ENCODE peak calls at places on chromosomes 7 and 10, in five cellular contexts. One of them, this sample, is unnamed.

GRCh38 chr7:43534110-43534509 is 48.8 kb upstream of the STK17A start:
- DNase-seq in H1: no peak
- DNase-seq in neuronal stem cell: no peak
- DNase-seq in mesendoderm: no peak
- DNase-seq in IMR-90: peak; percentile 69
- DNase-seq in this sample: no peak

GRCh38 chr7:40058636-40059035 is 75.8 kb downstream of the MPLKIP start:
- DNase-seq in H1: no peak
- DNase-seq in neuronal stem cell: no peak
- DNase-seq in mesendoderm: no peak
- DNase-seq in IMR-90: peak; percentile 4
- DNase-seq in this sample: no peak

GRCh38 chr10:119263966-119264621 is 56.7 kb downstream of the GRK5 start:
- DNase-seq in H1: no peak
- DNase-seq in neuronal stem cell: no peak
- DNase-seq in mesendoderm: no peak
- DNase-seq in IMR-90: no peak
- DNase-seq in this sample: no peak

GRCh38 chr10:76969366-76969990 is 668.1 kb downstream of the KCNMA1 start:
- DNase-seq in H1: no peak
- DNase-seq in neuronal stem cell: no peak
- DNase-seq in mesendoderm: no peak
- DNase-seq in IMR-90: no peak
- DNase-seq in this sample: no peak

GRCh38 chr7:127189885-127190284 is 62.9 kb downstream of the GRM8 start:
- DNase-seq in H1: no peak
- DNase-seq in neuronal stem cell: no peak
- DNase-seq in mesendoderm: peak; percentile 83
- DNase-seq in IMR-90: no peak
- DNase-seq in this sample: no peak

GRCh38 chr7:149050941-149051340 is 22.6 kb upstream of the PDIA4 start:
- DNase-seq in H1: no peak
- DNase-seq in neuronal stem cell: no peak
- DNase-seq in mesendoderm: no peak
- DNase-seq in IMR-90: peak; percentile 42
- DNase-seq in this sample: no peak

GRCh38 chr10:104762793-104763192 is 121.7 kb downstream of the SORCS3 start:
- DNase-seq in H1: no peak
- DNase-seq in neuronal stem cell: no peak
- DNase-seq in mesendoderm: no peak
- DNase-seq in IMR-90: no peak
- DNase-seq in this sample: no peak

GRCh38 chr10:28087675-28088351 is 88.9 kb upstream of the ODAD2 start:
- DNase-seq in H1: no peak
- DNase-seq in neuronal stem cell: no peak
- DNase-seq in mesendoderm: peak; percentile 32
- DNase-seq in IMR-90: peak; percentile 92
- DNase-seq in this sample: no peak

GRCh38 chr7:80905334-80905733 is 13.5 kb downstream of the SEMA3C start:
- DNase-seq in H1: no peak
- DNase-seq in neuronal stem cell: no peak
- DNase-seq in mesendoderm: no peak
- DNase-seq in IMR-90: no peak
- DNase-seq in this sample: no peak

GRCh38 chr7:7921830-7922229 is 46.8 kb upstream of the GLCCI1 start:
- DNase-seq in H1: no peak
- DNase-seq in neuronal stem cell: no peak
- DNase-seq in mesendoderm: peak; percentile 7
- DNase-seq in IMR-90: no peak
- DNase-seq in this sample: no peak

GRCh38 chr7:144384555-144385245 is 18.8 kb downstream of the NOBOX start:
- DNase-seq in H1: peak; percentile 34
- DNase-seq in neuronal stem cell: no peak
- DNase-seq in mesendoderm: peak; percentile 85
- DNase-seq in IMR-90: no peak
- DNase-seq in this sample: peak; percentile 49

GRCh38 chr10:69337312-69338132 is 59.2 kb downstream of the HK1 start:
- DNase-seq in H1: no peak
- DNase-seq in neuronal stem cell: no peak
- DNase-seq in mesendoderm: peak; percentile 69
- DNase-seq in IMR-90: peak; percentile 86
- DNase-seq in this sample: no peak

GRCh38 chr7:6160191-6160623 is 112.2 kb downstream of the CYTH3 start:
- DNase-seq in H1: no peak
- DNase-seq in neuronal stem cell: peak; percentile 33
- DNase-seq in mesendoderm: peak; percentile 73
- DNase-seq in IMR-90: peak; percentile 65
- DNase-seq in this sample: peak; percentile 84

GRCh38 chr10:58641095-58641531 is 128.4 kb downstream of the BICC1 start:
- DNase-seq in H1: no peak
- DNase-seq in neuronal stem cell: no peak
- DNase-seq in mesendoderm: no peak
- DNase-seq in IMR-90: peak; percentile 92
- DNase-seq in this sample: no peak

GRCh38 chr10:19966751-19967150 is 150.5 kb downstream of the PLXDC2 start:
- DNase-seq in H1: no peak
- DNase-seq in neuronal stem cell: peak; percentile 39
- DNase-seq in mesendoderm: peak; percentile 94
- DNase-seq in IMR-90: peak; percentile 23
- DNase-seq in this sample: peak; percentile 59

GRCh38 chr10:15180736-15181135 is 12.2 kb upstream of the NMT2 start:
- DNase-seq in H1: no peak
- DNase-seq in neuronal stem cell: no peak
- DNase-seq in mesendoderm: no peak
- DNase-seq in IMR-90: no peak
- DNase-seq in this sample: no peak

GRCh38 chr7:28847681-28848080 is 110.4 kb downstream of the TRIL start:
- DNase-seq in H1: no peak
- DNase-seq in neuronal stem cell: no peak
- DNase-seq in mesendoderm: no peak
- DNase-seq in IMR-90: no peak
- DNase-seq in this sample: no peak

GRCh38 chr7:80775972-80776371 is 137.5 kb downstream of the CD36 start:
- DNase-seq in H1: no peak
- DNase-seq in neuronal stem cell: no peak
- DNase-seq in mesendoderm: no peak
- DNase-seq in IMR-90: no peak
- DNase-seq in this sample: no peak

GRCh38 chr7:99407849-99408346 is 499 bp downstream of the PDAP1 start:
- DNase-seq in H1: no peak
- DNase-seq in neuronal stem cell: no peak
- DNase-seq in mesendoderm: peak; percentile 67
- DNase-seq in IMR-90: peak; percentile 86
- DNase-seq in this sample: no peak

GRCh38 chr10:22427101-22427500 is 81.8 kb downstream of the SPAG6 start:
- DNase-seq in H1: no peak
- DNase-seq in neuronal stem cell: no peak
- DNase-seq in mesendoderm: peak; percentile 37
- DNase-seq in IMR-90: peak; percentile 72
- DNase-seq in this sample: no peak

GRCh38 chr10:95519132-95519487 is 42.1 kb downstream of the SORBS1 start:
- DNase-seq in H1: no peak
- DNase-seq in neuronal stem cell: no peak
- DNase-seq in mesendoderm: no peak
- DNase-seq in IMR-90: no peak
- DNase-seq in this sample: no peak

GRCh38 chr10:30742471-30742870 is 112.9 kb upstream of the LYZL2 start:
- DNase-seq in H1: no peak
- DNase-seq in neuronal stem cell: no peak
- DNase-seq in mesendoderm: no peak
- DNase-seq in IMR-90: no peak
- DNase-seq in this sample: no peak

GRCh38 chr10:70130878-70131559 is 1.6 kb downstream of the AIFM2 start:
- DNase-seq in H1: no peak
- DNase-seq in neuronal stem cell: no peak
- DNase-seq in mesendoderm: no peak
- DNase-seq in IMR-90: peak; percentile 71
- DNase-seq in this sample: no peak

GRCh38 chr10:5538892-5539651 is 14.3 kb downstream of the CALML3 start:
- DNase-seq in H1: no peak
- DNase-seq in neuronal stem cell: no peak
- DNase-seq in mesendoderm: no peak
- DNase-seq in IMR-90: no peak
- DNase-seq in this sample: no peak
- H3K4ac ChIP-seq in H1: no peak overlapping the region
- H3K4ac ChIP-seq in neuronal stem cell: no peak overlapping the region
- H3K4ac ChIP-seq in mesendoderm: no peak overlapping the region
- H3K4ac ChIP-seq in IMR-90: peak overlapping the region; percentile 41
- H3K4ac ChIP-seq in this sample: no peak overlapping the region

DNA sequence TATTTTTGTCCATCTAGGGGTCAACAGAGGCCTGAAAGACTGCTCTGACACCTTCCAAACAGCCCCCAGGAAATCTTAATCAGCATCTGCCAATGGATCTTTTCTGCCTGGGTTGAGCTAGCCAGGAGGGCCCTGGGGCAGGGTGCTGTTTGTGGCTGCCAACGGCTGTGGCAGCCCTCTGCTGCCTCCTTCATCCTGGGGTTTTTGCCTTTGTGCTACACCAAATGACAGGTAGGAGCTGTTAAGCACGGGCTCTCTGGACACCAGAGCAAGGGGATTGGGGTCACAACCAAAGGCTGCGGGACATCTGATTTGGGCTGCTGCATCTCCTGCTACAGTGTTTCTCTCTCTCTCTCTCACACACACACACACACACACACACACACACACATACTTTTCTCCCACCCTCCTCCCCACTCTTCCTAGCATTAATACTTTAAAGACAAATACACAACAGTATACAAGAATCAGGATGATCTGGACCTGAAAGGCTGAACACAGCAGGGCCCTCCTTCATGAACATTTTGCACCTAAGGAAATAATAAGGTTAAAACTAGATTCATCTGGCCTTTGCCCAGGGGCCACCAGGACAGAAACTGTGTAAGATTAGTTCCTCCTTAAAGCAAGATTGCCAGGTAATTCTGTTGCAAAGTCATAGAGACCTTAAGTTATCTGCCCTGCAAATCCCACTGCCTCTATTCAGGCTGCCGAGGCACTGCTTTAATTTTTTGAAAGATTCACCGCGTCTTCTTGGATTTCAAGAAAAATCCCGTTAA is 1.8 kb upstream of the KIAA1217 start:
- DNase-seq in H1: no peak
- DNase-seq in neuronal stem cell: no peak
- DNase-seq in mesendoderm: peak; percentile 8
- DNase-seq in IMR-90: no peak
- DNase-seq in this sample: no peak
- H3K4ac ChIP-seq in H1: no peak overlapping the region
- H3K4ac ChIP-seq in neuronal stem cell: no peak overlapping the region
- H3K4ac ChIP-seq in mesendoderm: no peak overlapping the region
- H3K4ac ChIP-seq in IMR-90: no peak overlapping the region
- H3K4ac ChIP-seq in this sample: no peak overlapping the region

DNA sequence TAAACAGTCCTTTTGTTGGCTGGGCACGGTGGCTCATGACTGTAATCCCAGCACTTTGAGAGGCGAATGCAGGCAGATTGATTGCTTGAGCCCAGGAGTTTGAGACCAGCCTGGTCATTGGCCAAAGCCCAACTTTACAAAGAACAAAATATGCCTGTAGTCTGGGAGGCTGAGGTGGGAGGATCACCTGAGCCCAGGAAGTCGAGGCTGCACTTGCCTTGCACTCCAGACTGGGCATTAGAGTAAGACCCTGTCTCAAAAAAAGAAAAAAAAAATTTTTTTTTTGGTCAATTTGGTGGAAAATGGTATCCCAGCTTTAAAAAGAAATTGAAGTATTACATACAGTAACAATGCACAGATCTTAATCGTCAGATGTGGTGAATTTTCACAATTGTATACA is 4.8 kb downstream of the GLRX3 start:
- DNase-seq in H1: no peak
- DNase-seq in neuronal stem cell: no peak
- DNase-seq in mesendoderm: no peak
- DNase-seq in IMR-90: no peak
- DNase-seq in this sample: no peak
- H3K4ac ChIP-seq in H1: no peak overlapping the region
- H3K4ac ChIP-seq in neuronal stem cell: no peak overlapping the region
- H3K4ac ChIP-seq in mesendoderm: no peak overlapping the region
- H3K4ac ChIP-seq in IMR-90: no peak overlapping the region
- H3K4ac ChIP-seq in this sample: no peak overlapping the region

GRCh38 chr10:32321016-32321631 is 25.8 kb downstream of the EPC1 start:
- DNase-seq in H1: no peak
- DNase-seq in neuronal stem cell: no peak
- DNase-seq in mesendoderm: no peak
- DNase-seq in IMR-90: no peak
- DNase-seq in this sample: no peak
- H3K4ac ChIP-seq in H1: no peak overlapping the region
- H3K4ac ChIP-seq in neuronal stem cell: no peak overlapping the region
- H3K4ac ChIP-seq in mesendoderm: no peak overlapping the region
- H3K4ac ChIP-seq in IMR-90: no peak overlapping the region
- H3K4ac ChIP-seq in this sample: no peak overlapping the region

DNA sequence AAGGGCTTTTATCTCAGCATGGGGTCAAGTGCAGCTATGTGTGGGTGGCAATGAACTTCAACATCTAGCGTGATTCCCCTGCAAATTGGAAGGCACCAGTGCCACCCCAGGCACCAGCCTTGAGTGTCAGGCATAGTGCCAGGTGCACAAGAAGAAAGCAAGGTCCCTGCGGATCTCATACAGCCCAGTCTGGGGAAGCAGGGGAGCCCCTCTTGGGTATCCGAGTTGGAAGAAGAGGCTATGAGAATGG is 269.0 kb downstream of the RPS24 start:
- DNase-seq in H1: no peak
- DNase-seq in neuronal stem cell: no peak
- DNase-seq in mesendoderm: no peak
- DNase-seq in IMR-90: no peak
- DNase-seq in this sample: no peak
- H3K4ac ChIP-seq in H1: no peak overlapping the region
- H3K4ac ChIP-seq in neuronal stem cell: no peak overlapping the region
- H3K4ac ChIP-seq in mesendoderm: no peak overlapping the region
- H3K4ac ChIP-seq in IMR-90: peak overlapping the region; percentile 94
- H3K4ac ChIP-seq in this sample: no peak overlapping the region

DNA sequence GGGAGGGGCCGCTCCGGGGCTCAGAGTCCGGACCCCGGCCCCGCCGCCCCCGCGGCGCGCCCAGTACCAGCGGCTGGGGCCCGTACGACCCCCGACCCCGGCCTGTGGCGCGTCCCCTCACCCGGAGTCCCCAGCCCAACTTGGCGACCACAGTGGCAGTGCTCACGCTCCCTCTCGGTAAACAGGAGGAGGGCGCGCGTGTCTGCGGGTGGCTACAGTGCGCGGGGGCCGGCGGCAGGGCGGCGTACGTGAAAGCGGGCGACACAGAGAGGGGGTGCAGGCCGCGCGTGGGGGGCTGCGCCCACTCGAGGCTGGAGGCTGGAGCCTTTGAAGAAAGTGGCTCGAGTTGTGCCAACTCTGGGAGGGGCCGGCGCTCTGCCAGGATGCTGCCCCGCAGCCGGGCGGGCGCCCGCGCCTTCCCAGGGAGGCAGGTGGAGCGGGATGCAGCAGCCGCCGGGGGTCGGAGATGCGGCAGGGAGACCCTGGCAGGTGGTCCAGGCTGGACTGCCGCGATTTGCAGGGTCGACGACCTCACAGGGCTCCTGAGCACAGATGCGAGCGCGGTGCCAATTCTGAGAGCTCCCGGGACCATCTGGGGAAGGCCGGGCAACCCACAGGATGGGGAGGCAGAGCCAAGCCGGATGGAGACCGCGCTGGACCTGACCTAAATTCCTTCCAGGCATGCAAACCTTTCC is 655 bp downstream of the PTPRE start:
- DNase-seq in H1: no peak
- DNase-seq in neuronal stem cell: no peak
- DNase-seq in mesendoderm: no peak
- DNase-seq in IMR-90: no peak
- DNase-seq in this sample: no peak
- H3K4ac ChIP-seq in H1: no peak overlapping the region
- H3K4ac ChIP-seq in neuronal stem cell: no peak overlapping the region
- H3K4ac ChIP-seq in mesendoderm: no peak overlapping the region
- H3K4ac ChIP-seq in IMR-90: no peak overlapping the region
- H3K4ac ChIP-seq in this sample: no peak overlapping the region